ENCODE peak calls at places on chromosomes 16 and 17, in seven cellular contexts. X is stomach; H is effector memory CD4-positive, alpha-beta T cell; V is CD8-positive, alpha-beta T cell; A is tibial artery; S is prostate gland; J is left lung. T is an unnamed sample. For H3K9me3, the result is how much of the 10 kb centered on the place peaks cover.

GRCh38 chr17:10999484-10999883 is 161.6 kb upstream of the PIRT start:
- DNase-seq in X (no peak), H (no peak), V (no peak), A (no peak), S (peak), J (no peak), T (no peak)

GRCh38 chr16:87432330-87432915 is 40.3 kb downstream of the MAP1LC3B start:
- DNase-seq in X (no peak), H (no peak), V (no peak), A (no peak), S (no peak), J (peak), T (no peak)

GRCh38 chr17:35752471-35752870 is 568 bp downstream of the GAS2L2 start:
- DNase-seq in X (peak), H (no peak), V (no peak), A (no peak), S (no peak), J (peak), T (no peak)

GRCh38 chr16:27618611-27619380 is 68.9 kb downstream of the KATNIP start:
- DNase-seq in X (no peak), H (no peak), V (no peak), A (no peak), S (no peak), J (no peak), T (no peak)

GRCh38 chr16:50183316-50183715 is 30.2 kb downstream of the TENT4B start:
- DNase-seq in X (no peak), H (no peak), V (no peak), A (no peak), S (no peak), J (no peak), T (no peak)

GRCh38 chr17:63948521-63948920 is 16.4 kb upstream of the CD79B start:
- DNase-seq in X (no peak), H (no peak), V (no peak), A (no peak), S (no peak), J (no peak), T (no peak)

GRCh38 chr17:77491921-77492445 is 351.2 kb downstream of the SEC14L1 start:
- DNase-seq in X (no peak), H (peak), V (no peak), A (peak), S (no peak), J (peak), T (peak)

GRCh38 chr17:11561281-11561680 is 37.0 kb upstream of the DNAH9 start:
- DNase-seq in X (no peak), H (no peak), V (no peak), A (no peak), S (no peak), J (no peak), T (no peak)

GRCh38 chr17:58398574-58399266 is 18.6 kb downstream of the RNF43 start:
- DNase-seq in X (no peak), H (no peak), V (no peak), A (no peak), S (no peak), J (no peak), T (no peak)

GRCh38 chr17:73630531-73630930 is 13.7 kb downstream of the SDK2 start:
- DNase-seq in X (no peak), H (no peak), V (no peak), A (peak), S (no peak), J (no peak), T (no peak)

GRCh38 chr17:30273373-30273772 is 18.4 kb downstream of the BLMH start:
- DNase-seq in X (no peak), H (no peak), V (no peak), A (no peak), S (no peak), J (no peak), T (no peak)

GRCh38 chr16:20799599-20799998 is 6.7 kb downstream of the ERI2 start:
- DNase-seq in X (no peak), H (no peak), V (no peak), A (no peak), S (no peak), J (no peak), T (no peak)

GRCh38 chr17:9647014-9647413 is 1.7 kb downstream of the USP43 start:
- DNase-seq in X (no peak), H (no peak), V (no peak), A (no peak), S (peak), J (no peak), T (no peak)

GRCh38 chr16:13779676-13780075 is 140.3 kb upstream of the ERCC4 start:
- DNase-seq in X (no peak), H (no peak), V (no peak), A (no peak), S (no peak), J (no peak), T (no peak)

GRCh38 chr16:79599837-79600635 is 501 bp downstream of the MAF start:
- DNase-seq in X (peak), H (peak), V (peak), A (peak), S (peak), J (peak), T (peak)

GRCh38 chr17:21213491-21214014 is 408 bp downstream of the TMEM11 start:
- DNase-seq in X (peak), H (peak), V (peak), A (no peak), S (no peak), J (peak), T (peak)

GRCh38 chr16:85891776-85892166 is 7.2 kb upstream of the IRF8 start:
- DNase-seq in X (no peak), H (no peak), V (no peak), A (no peak), S (no peak), J (no peak), T (no peak)

GRCh38 chr16:56436258-56436657 is 10.9 kb upstream of the AMFR start:
- DNase-seq in X (no peak), H (no peak), V (no peak), A (no peak), S (no peak), J (no peak), T (no peak)

GRCh38 chr16:71927383-71927782 is 32.1 kb downstream of the IST1 start:
- DNase-seq in X (peak), H (no peak), V (no peak), A (no peak), S (peak), J (no peak), T (no peak)

GRCh38 chr17:15498107-15498506 is 30.7 kb upstream of the CDRT4 start:
- DNase-seq in X (no peak), H (no peak), V (no peak), A (no peak), S (no peak), J (no peak), T (no peak)

GRCh38 chr17:59493867-59494266 is 71.5 kb upstream of the DHX40 start:
- DNase-seq in X (no peak), H (no peak), V (no peak), A (no peak), S (no peak), J (no peak), T (no peak)

GRCh38 chr17:29133146-29133713 is 47.0 kb downstream of the MYO18A start:
- DNase-seq in X (no peak), H (no peak), V (no peak), A (peak), S (no peak), J (peak), T (no peak)

GRCh38 chr16:31215287-31216115 is 1.4 kb downstream of the PYDC1 start:
- DNase-seq in X (peak), H (no peak), V (no peak), A (no peak), S (peak), J (peak), T (no peak)

DNA sequence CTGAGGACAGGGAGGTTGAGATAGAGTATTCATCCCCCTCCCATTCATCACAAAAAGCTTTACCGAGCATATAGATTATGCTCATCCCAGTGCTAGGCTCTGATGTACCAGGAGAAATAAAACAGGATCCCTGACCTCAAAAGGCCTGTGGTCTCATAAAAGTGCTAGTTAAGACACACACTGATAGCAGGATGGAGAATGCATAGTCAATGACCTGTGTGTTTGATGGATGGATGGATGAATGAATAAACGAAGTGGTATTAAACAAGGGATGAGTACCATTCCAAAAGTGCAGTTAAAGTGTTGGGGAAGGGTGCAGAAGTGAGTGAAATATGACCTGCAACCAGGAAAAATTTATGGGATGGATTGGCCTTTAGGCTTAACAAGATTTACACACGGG is 133.9 kb upstream of the NUDT7 start:
- DNase-seq in X (no peak), H (no peak), V (no peak), A (no peak), S (no peak), J (no peak), T (no peak)
- H3K9me3 ChIP-seq in X (under half), H (under half), V (under half), A (under half), S (under half), J (under half), T (under half)

DNA sequence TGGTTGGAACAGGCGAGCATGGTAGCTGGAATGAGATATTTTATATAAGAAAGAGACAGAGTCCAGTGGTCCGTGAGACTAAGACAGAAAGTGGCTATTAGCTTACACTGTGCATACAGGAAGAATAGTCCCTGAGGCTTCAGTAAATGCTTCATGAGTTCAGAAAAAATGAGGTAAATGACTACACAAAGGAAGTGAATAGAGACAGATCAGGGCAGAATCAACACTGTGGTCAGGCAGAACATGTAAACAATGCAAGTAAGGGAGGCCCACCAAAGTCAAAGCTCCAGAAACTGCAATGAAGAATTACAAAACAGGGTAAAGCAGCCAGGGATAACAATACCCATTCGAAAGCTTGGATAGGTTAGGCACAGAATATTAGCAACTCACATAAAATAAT is 4.8 kb downstream of the ABCA10 start:
- DNase-seq in X (no peak), H (no peak), V (no peak), A (no peak), S (no peak), J (no peak), T (no peak)
- H3K9me3 ChIP-seq in X (under half), H (under half), V (under half), A (under half), S (under half), J (under half), T (under half)

DNA sequence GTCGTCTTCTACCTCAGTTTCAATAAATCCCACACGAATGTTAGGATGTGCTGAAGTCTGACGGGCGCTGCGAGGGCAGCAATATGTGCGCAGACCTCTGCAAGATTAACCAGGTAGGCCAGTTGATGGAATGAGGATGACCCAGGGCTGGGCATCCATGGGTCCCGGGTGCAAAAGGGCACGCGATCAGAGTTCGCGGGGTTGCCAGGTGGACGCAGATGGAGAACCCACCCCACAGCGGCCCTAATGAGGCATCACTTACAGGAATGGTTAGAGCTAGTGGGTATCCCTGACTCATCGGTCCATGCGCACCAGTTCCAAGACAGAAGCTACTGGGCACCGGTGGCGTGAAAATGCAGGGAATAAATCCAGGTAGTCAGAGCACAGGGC is 2116.0 kb downstream of the TP53TG3F start:
- DNase-seq in X (no peak), H (no peak), V (no peak), A (no peak), S (no peak), J (no peak), T (no peak)
- H3K9me3 ChIP-seq in X (half or more), H (under half), V (under half), A (under half), S (under half), J (under half), T (under half)

DNA sequence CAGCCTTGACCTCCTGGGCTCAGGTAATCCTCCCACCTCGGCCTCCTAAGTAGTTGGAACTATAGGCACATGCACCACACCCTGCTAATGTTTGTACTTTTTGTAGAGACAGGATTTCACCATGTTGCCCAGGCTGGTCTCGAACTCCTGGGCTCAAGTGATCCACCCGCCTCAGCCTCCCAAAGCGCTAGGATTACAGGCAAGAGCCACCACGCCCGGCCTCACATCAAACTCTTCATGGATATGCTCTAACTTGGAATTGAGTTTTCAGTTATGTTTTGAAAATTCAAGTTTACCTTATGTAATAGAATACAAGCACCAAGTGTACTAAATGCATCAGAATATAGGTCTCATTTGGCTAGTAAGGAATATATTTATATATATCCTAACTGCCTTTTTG is 119.6 kb downstream of the BRIP1 start:
- DNase-seq in X (no peak), H (no peak), V (no peak), A (no peak), S (no peak), J (no peak), T (no peak)
- H3K9me3 ChIP-seq in X (under half), H (under half), V (under half), A (under half), S (under half), J (under half), T (under half)

GRCh38 chr17:22511431-22511830 is 819.1 kb downstream of the KCNJ18 start:
- DNase-seq in X (no peak), H (no peak), V (no peak), A (no peak), S (no peak), J (no peak), T (no peak)
- H3K9me3 ChIP-seq in X (half or more), H (under half), V (under half), A (under half), S (under half), J (under half), T (under half)

GRCh38 chr16:82007189-82007588 is 4.1 kb downstream of the SDR42E1 start:
- DNase-seq in X (no peak), H (no peak), V (no peak), A (no peak), S (no peak), J (no peak), T (no peak)

GRCh38 chr16:82005491-82005830 is 5.8 kb downstream of the SDR42E1 start:
- DNase-seq in X (no peak), H (no peak), V (no peak), A (no peak), S (no peak), J (no peak), T (no peak)

GRCh38 chr16:82011199-82011641 is at the start of gene SDR42E1:
- DNase-seq in X (peak), H (peak), V (peak), A (no peak), S (peak), J (peak), T (peak)

GRCh38 chr16:82008957-82009592 is 2.2 kb downstream of the SDR42E1 start:
- DNase-seq in X (no peak), H (no peak), V (no peak), A (no peak), S (no peak), J (no peak), T (no peak)

GRCh38 chr16:82010649-82011048 is 621 bp downstream of the SDR42E1 start:
- DNase-seq in X (no peak), H (no peak), V (no peak), A (no peak), S (no peak), J (no peak), T (no peak)
- H3K9me3 ChIP-seq in X (under half), H (under half), V (under half), A (under half), S (under half), J (under half), T (under half)

DNA sequence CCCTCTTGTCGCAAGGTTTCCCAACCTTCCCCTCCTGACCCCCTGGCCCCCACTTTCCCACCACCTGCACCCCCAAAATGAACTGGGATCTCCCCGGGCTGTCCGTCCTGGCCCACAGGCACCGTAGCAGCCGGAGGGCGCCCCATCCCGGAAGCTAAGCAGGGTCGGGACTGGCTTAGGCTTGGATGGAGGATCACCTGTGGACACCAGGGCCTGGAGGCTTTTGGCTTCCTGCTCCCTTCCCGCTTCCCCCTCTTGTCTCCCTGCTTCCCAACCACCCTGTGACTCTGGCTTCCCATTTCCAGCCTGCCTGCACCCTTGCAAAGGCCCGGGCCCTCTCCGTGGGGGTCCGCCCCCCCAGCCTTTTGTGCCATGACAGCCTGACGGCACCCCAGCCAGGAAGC is 2291.3 kb downstream of the TP53TG3F start:
- DNase-seq in X (no peak), H (no peak), V (no peak), A (no peak), S (no peak), J (peak), T (no peak)
- H3K9me3 ChIP-seq in X (half or more), H (under half), V (under half), A (under half), S (under half), J (under half), T (under half)

GRCh38 chr16:853306-853705 is 52.8 kb upstream of the GNG13 start:
- DNase-seq in X (no peak), H (no peak), V (no peak), A (no peak), S (no peak), J (peak), T (no peak)

GRCh38 chr16:853981-854807 is 53.7 kb upstream of the GNG13 start:
- DNase-seq in X (no peak), H (no peak), V (no peak), A (no peak), S (no peak), J (peak), T (no peak)

GRCh38 chr16:851209-851810 is 50.8 kb upstream of the GNG13 start:
- DNase-seq in X (no peak), H (no peak), V (no peak), A (no peak), S (no peak), J (peak), T (no peak)

GRCh38 chr16:851871-852270 is 51.3 kb upstream of the GNG13 start:
- DNase-seq in X (no peak), H (no peak), V (no peak), A (no peak), S (no peak), J (peak), T (no peak)

DNA sequence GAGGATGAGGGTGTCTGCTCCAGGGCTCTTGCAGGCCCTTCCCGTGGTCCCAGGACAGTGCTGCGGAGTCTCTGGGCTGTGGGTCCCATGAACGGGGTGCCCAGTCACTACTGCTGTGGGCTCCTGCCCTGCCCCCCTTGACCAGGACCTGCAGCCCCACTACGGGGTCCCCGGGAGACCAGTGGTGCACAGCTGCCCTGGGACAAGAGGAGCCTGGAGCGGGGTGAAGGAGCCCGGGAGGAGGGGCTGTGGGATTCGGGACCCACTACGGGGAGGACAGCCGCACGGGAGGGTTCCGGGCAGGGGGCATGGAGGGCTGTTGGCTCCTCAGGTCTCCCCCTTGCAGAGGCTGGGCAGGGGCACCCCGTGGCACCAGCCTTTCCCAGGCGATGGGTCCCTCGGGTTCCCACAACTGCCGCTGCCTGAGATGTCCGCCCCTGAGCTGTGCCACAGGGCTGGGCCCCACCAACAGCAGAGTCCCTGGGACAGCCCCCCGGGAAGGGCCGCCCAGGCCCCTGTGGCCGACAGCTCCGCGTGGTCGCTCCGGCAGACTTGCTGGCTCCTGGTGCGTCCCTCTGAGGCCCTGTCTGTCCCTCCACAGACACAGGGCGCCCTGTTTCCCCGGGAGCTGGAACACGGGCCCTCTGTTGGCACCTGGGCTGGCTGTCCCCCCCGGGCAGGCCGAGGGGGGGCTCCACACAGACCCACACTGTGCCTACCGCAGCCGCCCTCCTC is 52.1 kb upstream of the GNG13 start:
- DNase-seq in X (no peak), H (no peak), V (no peak), A (no peak), S (no peak), J (peak), T (no peak)
- H3K9me3 ChIP-seq in X (under half), H (under half), V (under half), A (under half), S (under half), J (under half), T (under half)